ENCODE peak calls at places on chromosomes 16 and 17, in seven cellular contexts. C is neuronal stem cell; T is lung; O is CD4-positive, alpha-beta memory T cell; L is aorta; D is stomach; E is A549. I is an unnamed sample.

GRCh38 chr17:76492989-76493501 is 8.2 kb downstream of the RHBDF2 start:
- DNase-seq in E (no peak), L (peak; percentile 92), C (no peak), O (peak; percentile 27), D (peak; percentile 68), T (peak; percentile 71), I (no peak)

GRCh38 chr17:50412188-50412732 is 13.8 kb upstream of the ACSF2 start:
- DNase-seq in D (no peak), E (no peak), C (no peak), T (no peak), L (no peak), O (no peak), I (no peak)

GRCh38 chr16:68590201-68590994 is 51.3 kb downstream of the ZFP90 start:
- DNase-seq in E (peak; percentile 71), T (peak; percentile 58), C (peak; percentile 58), L (peak; percentile 50), O (peak; percentile 42), D (peak; percentile 74), I (peak; percentile 38)

GRCh38 chr17:19753661-19754463 is 5.8 kb upstream of the ALDH3A1 start:
- DNase-seq in O (no peak), T (no peak), D (peak; percentile 82), L (peak; percentile 55), E (peak; percentile 91), C (no peak), I (no peak)

GRCh38 chr17:79757140-79757745 is 20.7 kb upstream of the CBX2 start:
- DNase-seq in D (no peak), L (no peak), O (no peak), T (no peak), C (no peak), E (no peak), I (no peak)

GRCh38 chr17:7988750-7989178 is 13.7 kb upstream of the GUCY2D start:
- DNase-seq in D (no peak), L (no peak), O (peak; percentile 79), C (peak; percentile 74), E (peak; percentile 89), T (peak; percentile 74), I (no peak)

GRCh38 chr17:32769846-32770245 is 107.1 kb downstream of the MYO1D start:
- DNase-seq in D (no peak), C (no peak), E (peak; percentile 38), O (no peak), T (no peak), L (no peak), I (no peak)

GRCh38 chr17:75511270-75511609 is 4.1 kb downstream of the CASKIN2 start:
- DNase-seq in C (no peak), T (no peak), D (no peak), O (no peak), E (no peak), L (no peak), I (no peak)

GRCh38 chr16:12027091-12027490 is 50.6 kb downstream of the SNX29 start:
- DNase-seq in E (no peak), O (no peak), D (no peak), L (no peak), C (no peak), T (no peak), I (no peak)

GRCh38 chr16:65572156-65572555 is 450.3 kb upstream of the CDH11 start:
- DNase-seq in C (no peak), T (no peak), L (no peak), E (no peak), D (no peak), O (no peak), I (no peak)

GRCh38 chr17:82970818-82971610 is 108.4 kb upstream of the METRNL start:
- DNase-seq in L (no peak), D (no peak), T (peak; percentile 27), C (no peak), E (no peak), O (no peak), I (no peak)

GRCh38 chr17:51224615-51225262 is 35.1 kb downstream of the MBTD1 start:
- DNase-seq in D (no peak), L (no peak), E (no peak), T (no peak), C (no peak), O (no peak), I (no peak)

GRCh38 chr17:15261818-15262290 is 3.3 kb downstream of the PMP22 start:
- DNase-seq in T (no peak), E (peak; percentile 61), O (no peak), C (no peak), L (peak; percentile 60), D (no peak), I (no peak)

GRCh38 chr17:48632579-48633265 is 6.6 kb upstream of the HOXB9 start:
- DNase-seq in D (no peak), O (no peak), L (peak; percentile 8), E (no peak), T (no peak), C (no peak), I (no peak)

GRCh38 chr17:36529121-36529520 is 5.5 kb downstream of the MYO19 start:
- DNase-seq in D (no peak), T (peak; percentile 15), E (peak; percentile 33), O (no peak), C (no peak), L (no peak), I (no peak)

GRCh38 chr16:51939371-51940005 is 607.5 kb downstream of the TOX3 start:
- DNase-seq in E (no peak), D (no peak), T (no peak), L (no peak), C (no peak), O (no peak), I (no peak)

GRCh38 chr16:68000450-68000849 is 1.2 kb upstream of the DPEP2 start:
- DNase-seq in O (no peak), L (no peak), T (no peak), D (no peak), C (no peak), E (no peak), I (peak; percentile 51)

GRCh38 chr17:39740357-39741111 is 2.8 kb downstream of the GRB7 start:
- DNase-seq in C (no peak), E (peak; percentile 66), L (no peak), O (no peak), D (no peak), T (no peak), I (no peak)

GRCh38 chr17:74930535-74931036 is 5.1 kb upstream of the OTOP3 start:
- DNase-seq in L (no peak), T (no peak), E (no peak), D (no peak), C (no peak), O (no peak), I (no peak)

GRCh38 chr16:4318171-4318910 is 2.5 kb downstream of the GLIS2 start:
- DNase-seq in L (peak; percentile 51), C (no peak), T (no peak), O (no peak), D (no peak), E (no peak), I (no peak)
- H3K4me3 ChIP-seq in L (no peak overlapping the region), C (no peak overlapping the region), T (no peak overlapping the region), O (no peak overlapping the region), D (peak overlapping the region; percentile 71), E (peak overlapping the region; percentile 87), I (no peak overlapping the region)

GRCh38 chr17:28912281-28912937 is 9.5 kb upstream of the DHRS13 start:
- DNase-seq in L (no peak), D (no peak), O (peak; percentile 9), T (no peak), E (peak; percentile 40), C (no peak), I (no peak)

GRCh38 chr17:28912938-28913333 is 10.1 kb upstream of the DHRS13 start:
- DNase-seq in T (no peak), E (no peak), O (no peak), C (no peak), L (no peak), D (no peak), I (no peak)

GRCh38 chr17:28911411-28912045 is 8.6 kb upstream of the DHRS13 start:
- DNase-seq in D (no peak), T (no peak), L (no peak), O (no peak), E (no peak), C (no peak), I (no peak)

GRCh38 chr17:28908640-28909098 is 5.8 kb upstream of the DHRS13 start:
- DNase-seq in T (no peak), D (no peak), C (no peak), L (no peak), O (no peak), E (no peak), I (no peak)

DNA sequence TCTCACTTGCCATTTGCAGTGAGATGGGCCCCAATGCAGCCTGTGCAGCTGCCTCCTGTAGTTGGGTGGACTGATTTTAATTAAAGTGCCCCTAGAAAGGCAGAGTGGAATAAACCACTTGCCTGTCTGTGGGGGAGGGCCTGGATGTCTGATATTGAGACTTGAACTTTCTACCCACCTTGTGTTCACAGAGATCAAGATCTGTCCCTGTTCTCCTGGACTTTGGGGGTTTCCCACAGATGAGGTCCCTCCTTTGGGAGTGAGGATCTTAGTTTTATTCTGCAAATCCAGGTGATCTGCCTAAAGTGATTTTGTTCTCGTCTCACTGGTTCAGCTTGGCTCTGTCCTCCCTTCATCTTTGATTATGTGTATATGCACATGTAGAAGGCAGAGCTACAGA is 7.7 kb upstream of the DHRS13 start:
- DNase-seq in C (no peak), O (no peak), E (no peak), D (no peak), L (no peak), T (no peak), I (no peak)
- H3K4me1 ChIP-seq in C (no peaks in the 10 kb centered on the region), O (no peaks in the 10 kb centered on the region), E (peaks cover 15% of the 10 kb centered on the region), D (peaks cover 24% of the 10 kb centered on the region), L (no peaks in the 10 kb centered on the region), T (peaks cover 9% of the 10 kb centered on the region), I (no peaks in the 10 kb centered on the region)

DNA sequence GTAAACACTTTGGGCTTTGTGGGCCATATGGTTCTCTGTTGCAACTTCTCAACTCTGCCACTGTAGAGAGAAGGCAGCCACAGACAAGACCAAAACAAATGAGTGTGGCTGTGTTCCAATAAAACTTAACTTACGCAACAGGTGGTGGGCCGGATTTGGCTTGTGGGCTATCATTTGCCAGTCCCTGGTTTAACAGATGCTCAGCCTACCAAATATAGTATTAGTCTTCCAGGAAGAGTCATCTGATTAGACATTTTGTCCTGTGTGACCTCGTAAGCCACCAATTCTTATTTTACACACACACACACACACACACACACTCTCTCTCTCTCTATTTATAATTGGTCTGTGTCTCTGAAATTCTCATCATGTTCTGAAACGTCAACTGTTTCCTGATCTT is 245.9 kb downstream of the XYLT1 start:
- DNase-seq in T (peak; percentile 42), C (no peak), E (no peak), O (peak; percentile 10), D (peak; percentile 36), L (peak; percentile 72), I (no peak)
- H3K27ac ChIP-seq in T (peak overlapping the region; percentile 52), C (no peak overlapping the region), E (no peak overlapping the region), O (no peak overlapping the region), D (peak overlapping the region; percentile 61), L (no peak overlapping the region), I (no peak overlapping the region)

GRCh38 chr17:998111-998510 is 1.2 kb downstream of the TIMM22 start:
- DNase-seq in O (no peak), T (no peak), D (no peak), C (no peak), E (no peak), L (no peak), I (no peak)

GRCh38 chr17:1002771-1003555 is 6.0 kb downstream of the TIMM22 start:
- DNase-seq in L (no peak), O (no peak), C (no peak), E (no peak), T (no peak), D (no peak), I (no peak)

GRCh38 chr17:1001640-1002411 is 4.9 kb downstream of the TIMM22 start:
- DNase-seq in L (peak; percentile 81), O (no peak), E (no peak), C (no peak), D (no peak), T (no peak), I (no peak)

GRCh38 chr17:1002412-1002753 is 5.5 kb downstream of the TIMM22 start:
- DNase-seq in T (no peak), L (no peak), D (no peak), O (no peak), C (no peak), E (no peak), I (no peak)

GRCh38 chr17:1000597-1001490 is 3.9 kb downstream of the TIMM22 start:
- DNase-seq in C (no peak), D (peak; percentile 63), L (peak; percentile 53), O (no peak), E (no peak), T (no peak), I (no peak)
- H3K4me3 ChIP-seq in C (no peak overlapping the region), D (no peak overlapping the region), L (no peak overlapping the region), O (no peak overlapping the region), E (no peak overlapping the region), T (no peak overlapping the region), I (no peak overlapping the region)